ENCODE peak calls at places on chromosomes 6 and 20, in nine cellular contexts. One of them, this sample, is unnamed. For H3K4me1, the result is how much of the 10 kb centered on the place peaks cover.

GRCh38 chr6:29965873-29966601 is 23.7 kb downstream of the HLA-A start:
- DNase-seq in gastrocnemius medialis: peak
- DNase-seq in pancreas: peak
- DNase-seq in CD8-positive, alpha-beta T cell: no peak
- DNase-seq in hepatocyte: peak
- DNase-seq in body of pancreas: peak
- DNase-seq in kidney: peak
- DNase-seq in neural progenitor cell: peak
- DNase-seq in fibroblast of lung: peak
- DNase-seq in this sample: peak

GRCh38 chr6:42970859-42971612 is 7.9 kb downstream of the PEX6 start:
- DNase-seq in neural progenitor cell: no peak
- DNase-seq in pancreas: no peak
- DNase-seq in fibroblast of lung: no peak
- DNase-seq in CD8-positive, alpha-beta T cell: no peak
- DNase-seq in hepatocyte: no peak
- DNase-seq in body of pancreas: no peak
- DNase-seq in gastrocnemius medialis: no peak
- DNase-seq in kidney: no peak
- DNase-seq in this sample: no peak

GRCh38 chr20:23161244-23161875 is 75.2 kb upstream of the CD93 start:
- DNase-seq in neural progenitor cell: no peak
- DNase-seq in kidney: peak
- DNase-seq in pancreas: no peak
- DNase-seq in fibroblast of lung: no peak
- DNase-seq in hepatocyte: no peak
- DNase-seq in gastrocnemius medialis: no peak
- DNase-seq in CD8-positive, alpha-beta T cell: no peak
- DNase-seq in body of pancreas: no peak
- DNase-seq in this sample: no peak

GRCh38 chr20:21109144-21109543 is 3.0 kb upstream of the LINC00237 start:
- DNase-seq in gastrocnemius medialis: no peak
- DNase-seq in kidney: no peak
- DNase-seq in neural progenitor cell: no peak
- DNase-seq in CD8-positive, alpha-beta T cell: no peak
- DNase-seq in pancreas: no peak
- DNase-seq in fibroblast of lung: no peak
- DNase-seq in body of pancreas: no peak
- DNase-seq in hepatocyte: no peak
- DNase-seq in this sample: no peak

GRCh38 chr20:61953037-61953788 is 112.5 kb downstream of the TAF4 start:
- DNase-seq in gastrocnemius medialis: no peak
- DNase-seq in pancreas: no peak
- DNase-seq in neural progenitor cell: no peak
- DNase-seq in CD8-positive, alpha-beta T cell: no peak
- DNase-seq in body of pancreas: no peak
- DNase-seq in hepatocyte: no peak
- DNase-seq in fibroblast of lung: no peak
- DNase-seq in kidney: peak
- DNase-seq in this sample: peak

GRCh38 chr6:91299544-91300491 is 712.9 kb upstream of the MAP3K7 start:
- DNase-seq in gastrocnemius medialis: peak
- DNase-seq in pancreas: no peak
- DNase-seq in body of pancreas: no peak
- DNase-seq in hepatocyte: peak
- DNase-seq in CD8-positive, alpha-beta T cell: no peak
- DNase-seq in kidney: no peak
- DNase-seq in fibroblast of lung: peak
- DNase-seq in neural progenitor cell: peak
- DNase-seq in this sample: peak

GRCh38 chr20:2809690-2810089 is 5.1 kb upstream of the C20orf141 start:
- DNase-seq in gastrocnemius medialis: no peak
- DNase-seq in fibroblast of lung: no peak
- DNase-seq in body of pancreas: no peak
- DNase-seq in kidney: peak
- DNase-seq in pancreas: no peak
- DNase-seq in hepatocyte: no peak
- DNase-seq in neural progenitor cell: no peak
- DNase-seq in CD8-positive, alpha-beta T cell: no peak
- DNase-seq in this sample: no peak

GRCh38 chr6:6890400-6890858 is 217.3 kb upstream of the RREB1 start:
- DNase-seq in fibroblast of lung: peak
- DNase-seq in CD8-positive, alpha-beta T cell: no peak
- DNase-seq in neural progenitor cell: peak
- DNase-seq in hepatocyte: peak
- DNase-seq in body of pancreas: peak
- DNase-seq in pancreas: no peak
- DNase-seq in kidney: no peak
- DNase-seq in gastrocnemius medialis: no peak
- DNase-seq in this sample: peak

GRCh38 chr6:30544666-30545272 is 11.5 kb downstream of the GNL1 start:
- DNase-seq in hepatocyte: peak
- DNase-seq in fibroblast of lung: peak
- DNase-seq in body of pancreas: no peak
- DNase-seq in gastrocnemius medialis: no peak
- DNase-seq in neural progenitor cell: peak
- DNase-seq in pancreas: no peak
- DNase-seq in kidney: no peak
- DNase-seq in CD8-positive, alpha-beta T cell: no peak
- DNase-seq in this sample: no peak

GRCh38 chr6:166757226-166758135 is 130.4 kb upstream of the RPS6KA2 start:
- DNase-seq in hepatocyte: peak
- DNase-seq in pancreas: no peak
- DNase-seq in body of pancreas: peak
- DNase-seq in kidney: no peak
- DNase-seq in fibroblast of lung: peak
- DNase-seq in CD8-positive, alpha-beta T cell: peak
- DNase-seq in gastrocnemius medialis: no peak
- DNase-seq in neural progenitor cell: peak
- DNase-seq in this sample: no peak

GRCh38 chr20:46366826-46367225 is 39.6 kb downstream of the ELMO2 start:
- DNase-seq in fibroblast of lung: no peak
- DNase-seq in pancreas: no peak
- DNase-seq in gastrocnemius medialis: no peak
- DNase-seq in body of pancreas: no peak
- DNase-seq in hepatocyte: no peak
- DNase-seq in kidney: no peak
- DNase-seq in neural progenitor cell: no peak
- DNase-seq in CD8-positive, alpha-beta T cell: no peak
- DNase-seq in this sample: no peak

GRCh38 chr6:13355043-13355945 is 27.0 kb upstream of the TBC1D7 start:
- DNase-seq in neural progenitor cell: no peak
- DNase-seq in kidney: no peak
- DNase-seq in fibroblast of lung: peak
- DNase-seq in hepatocyte: peak
- DNase-seq in pancreas: no peak
- DNase-seq in gastrocnemius medialis: no peak
- DNase-seq in CD8-positive, alpha-beta T cell: no peak
- DNase-seq in body of pancreas: no peak
- DNase-seq in this sample: no peak

GRCh38 chr6:80226156-80226555 is 119.7 kb downstream of the BCKDHB start:
- DNase-seq in neural progenitor cell: no peak
- DNase-seq in CD8-positive, alpha-beta T cell: no peak
- DNase-seq in gastrocnemius medialis: no peak
- DNase-seq in fibroblast of lung: no peak
- DNase-seq in hepatocyte: no peak
- DNase-seq in pancreas: no peak
- DNase-seq in kidney: no peak
- DNase-seq in body of pancreas: no peak
- DNase-seq in this sample: no peak

GRCh38 chr6:79064635-79065034 is 13.4 kb downstream of the PHIP start:
- DNase-seq in kidney: no peak
- DNase-seq in CD8-positive, alpha-beta T cell: no peak
- DNase-seq in hepatocyte: no peak
- DNase-seq in pancreas: no peak
- DNase-seq in body of pancreas: no peak
- DNase-seq in neural progenitor cell: no peak
- DNase-seq in gastrocnemius medialis: no peak
- DNase-seq in fibroblast of lung: no peak
- DNase-seq in this sample: no peak

GRCh38 chr20:63261808-63262528 is 7.7 kb upstream of the NKAIN4 start:
- DNase-seq in fibroblast of lung: no peak
- DNase-seq in hepatocyte: no peak
- DNase-seq in CD8-positive, alpha-beta T cell: no peak
- DNase-seq in gastrocnemius medialis: no peak
- DNase-seq in body of pancreas: no peak
- DNase-seq in kidney: no peak
- DNase-seq in pancreas: no peak
- DNase-seq in neural progenitor cell: no peak
- DNase-seq in this sample: no peak
- H3K4me1 ChIP-seq in fibroblast of lung: under half
- H3K4me1 ChIP-seq in hepatocyte: under half
- H3K4me1 ChIP-seq in CD8-positive, alpha-beta T cell: under half
- H3K4me1 ChIP-seq in gastrocnemius medialis: under half
- H3K4me1 ChIP-seq in body of pancreas: under half
- H3K4me1 ChIP-seq in kidney: under half
- H3K4me1 ChIP-seq in pancreas: under half
- H3K4me1 ChIP-seq in neural progenitor cell: under half
- H3K4me1 ChIP-seq in this sample: under half

GRCh38 chr20:35151739-35152138 is 4.6 kb upstream of the EDEM2 start:
- DNase-seq in body of pancreas: no peak
- DNase-seq in gastrocnemius medialis: no peak
- DNase-seq in neural progenitor cell: no peak
- DNase-seq in pancreas: no peak
- DNase-seq in hepatocyte: no peak
- DNase-seq in CD8-positive, alpha-beta T cell: no peak
- DNase-seq in fibroblast of lung: peak
- DNase-seq in kidney: no peak
- DNase-seq in this sample: no peak

GRCh38 chr20:35156978-35157377 is 9.8 kb upstream of the EDEM2 start:
- DNase-seq in body of pancreas: no peak
- DNase-seq in CD8-positive, alpha-beta T cell: no peak
- DNase-seq in gastrocnemius medialis: no peak
- DNase-seq in fibroblast of lung: no peak
- DNase-seq in hepatocyte: no peak
- DNase-seq in neural progenitor cell: no peak
- DNase-seq in pancreas: no peak
- DNase-seq in kidney: no peak
- DNase-seq in this sample: no peak
- H3K4me3 ChIP-seq in body of pancreas: no peak
- H3K4me3 ChIP-seq in CD8-positive, alpha-beta T cell: no peak
- H3K4me3 ChIP-seq in gastrocnemius medialis: no peak
- H3K4me3 ChIP-seq in fibroblast of lung: no peak
- H3K4me3 ChIP-seq in hepatocyte: no peak
- H3K4me3 ChIP-seq in neural progenitor cell: no peak
- H3K4me3 ChIP-seq in pancreas: no peak
- H3K4me3 ChIP-seq in kidney: no peak
- H3K4me3 ChIP-seq in this sample: no peak

DNA sequence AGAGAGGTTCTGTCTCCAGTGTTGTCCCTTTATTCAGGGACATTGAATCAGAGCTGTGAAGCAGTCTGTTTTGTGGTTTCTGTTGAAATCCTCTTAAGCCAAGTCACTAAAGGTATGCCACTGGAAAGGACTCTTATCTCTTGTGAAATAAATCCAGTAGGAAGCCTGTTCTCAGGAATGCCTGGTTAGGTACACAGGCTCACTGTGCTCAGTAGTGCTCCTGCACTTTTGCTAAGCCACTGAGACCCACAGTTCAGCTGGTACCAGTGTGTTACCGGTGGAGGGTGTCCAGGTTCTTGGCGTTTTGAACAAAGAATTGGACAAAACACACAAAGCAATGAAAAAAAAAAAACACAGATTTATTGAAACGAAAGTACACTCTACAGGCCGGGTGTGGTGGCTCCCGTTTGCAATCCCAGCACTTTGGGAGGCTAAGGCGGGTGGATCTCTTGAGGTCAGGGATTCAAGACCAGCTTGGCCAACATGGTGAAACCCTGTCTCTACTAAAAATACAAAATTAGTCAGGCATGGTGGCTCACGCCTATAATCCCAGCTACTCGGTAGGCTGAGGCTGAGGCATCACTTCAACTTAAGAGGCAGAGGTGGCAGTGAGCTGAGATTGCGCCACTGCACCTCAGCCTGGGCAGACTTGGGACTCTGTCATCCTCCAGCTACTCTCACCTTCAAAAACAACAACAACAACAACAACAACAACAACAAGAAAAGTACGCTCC is 186.1 kb downstream of the JARID2 start:
- DNase-seq in gastrocnemius medialis: peak
- DNase-seq in hepatocyte: peak
- DNase-seq in pancreas: no peak
- DNase-seq in fibroblast of lung: no peak
- DNase-seq in body of pancreas: no peak
- DNase-seq in neural progenitor cell: peak
- DNase-seq in CD8-positive, alpha-beta T cell: no peak
- DNase-seq in kidney: no peak
- DNase-seq in this sample: no peak
- H3K4me1 ChIP-seq in gastrocnemius medialis: half or more
- H3K4me1 ChIP-seq in hepatocyte: under half
- H3K4me1 ChIP-seq in pancreas: under half
- H3K4me1 ChIP-seq in fibroblast of lung: under half
- H3K4me1 ChIP-seq in body of pancreas: under half
- H3K4me1 ChIP-seq in neural progenitor cell: half or more
- H3K4me1 ChIP-seq in CD8-positive, alpha-beta T cell: under half
- H3K4me1 ChIP-seq in kidney: under half
- H3K4me1 ChIP-seq in this sample: under half

DNA sequence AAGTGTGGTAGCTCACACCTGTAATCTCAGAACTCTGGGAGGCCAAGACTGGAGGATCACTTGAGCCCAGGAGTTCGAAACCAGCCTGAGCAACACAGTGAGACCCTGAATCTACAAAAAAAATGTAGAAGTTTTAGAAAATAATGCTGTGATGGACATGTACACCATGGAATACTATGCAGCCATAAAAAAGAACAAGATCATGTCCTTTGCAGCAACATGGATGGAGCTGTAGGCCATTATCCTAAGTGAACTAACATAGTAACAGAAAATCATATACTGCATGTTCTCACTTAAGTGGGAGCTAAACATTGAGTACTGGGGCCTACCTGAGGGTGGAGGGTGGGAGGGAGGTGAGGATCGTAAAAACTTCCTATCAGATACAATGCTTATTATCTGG is 110.8 kb downstream of the PRND start:
- DNase-seq in body of pancreas: no peak
- DNase-seq in neural progenitor cell: no peak
- DNase-seq in CD8-positive, alpha-beta T cell: no peak
- DNase-seq in fibroblast of lung: no peak
- DNase-seq in pancreas: no peak
- DNase-seq in gastrocnemius medialis: no peak
- DNase-seq in kidney: no peak
- DNase-seq in hepatocyte: no peak
- DNase-seq in this sample: no peak
- H3K4me3 ChIP-seq in body of pancreas: no peak
- H3K4me3 ChIP-seq in neural progenitor cell: no peak
- H3K4me3 ChIP-seq in CD8-positive, alpha-beta T cell: no peak
- H3K4me3 ChIP-seq in fibroblast of lung: no peak
- H3K4me3 ChIP-seq in pancreas: no peak
- H3K4me3 ChIP-seq in gastrocnemius medialis: no peak
- H3K4me3 ChIP-seq in kidney: no peak
- H3K4me3 ChIP-seq in hepatocyte: no peak
- H3K4me3 ChIP-seq in this sample: no peak

This sample was measured in mucosa of descending colon.